ENCODE peak calls at places on chromosomes 13 and 19, in ten cellular contexts. A is left ventricle myocardium inferior; H is colonic mucosa; O is fibroblast of lung; E is CD8-positive, alpha-beta T cell; X is endothelial cell of umbilical vein; R is endodermal cell; L is K562; U is CD8-positive, alpha-beta memory T cell; I is right lobe of liver. C is an unnamed sample.
A peak's percentile ranks its signal among the peaks of the same experiment; 100 is the strongest.

GRCh38 chr13:95530178-95530577 is 22.3 kb upstream of the CLDN10 start:
- DNase-seq in H (no peak), O (peak; percentile 86), I (no peak), L (no peak), R (no peak), X (peak; percentile 92), A (no peak), U (no peak), E (no peak), C (no peak)

GRCh38 chr13:35838356-35838755 is 292.8 kb downstream of the DCLK1 start:
- DNase-seq in R (no peak), L (no peak), A (no peak), H (no peak), O (peak; percentile 96), E (no peak), U (no peak), X (peak; percentile 89), I (no peak), C (no peak)

GRCh38 chr19:45905016-45905415 is 2.6 kb upstream of the MYPOP start:
- DNase-seq in U (no peak), O (no peak), I (no peak), H (no peak), A (no peak), R (no peak), X (no peak), L (no peak), E (no peak), C (no peak)

GRCh38 chr13:46040763-46041162 is 11.8 kb downstream of the ZC3H13 start:
- DNase-seq in H (no peak), R (no peak), I (no peak), A (no peak), U (no peak), O (no peak), E (no peak), X (no peak), L (no peak), C (no peak)

GRCh38 chr13:26707122-26708006 is 53.2 kb downstream of the GPR12 start:
- DNase-seq in R (peak; percentile 88), H (no peak), U (no peak), O (peak; percentile 34), A (no peak), L (peak; percentile 14), E (peak; percentile 60), I (no peak), X (peak; percentile 41), C (peak; percentile 26)

GRCh38 chr13:30787747-30788535 is 52.6 kb downstream of the ALOX5AP start:
- DNase-seq in U (no peak), O (peak; percentile 72), E (no peak), H (no peak), A (no peak), I (no peak), X (no peak), L (no peak), R (no peak), C (no peak)

GRCh38 chr13:23856008-23856750 is 33.0 kb downstream of the MIPEP start:
- DNase-seq in E (no peak), O (no peak), H (no peak), X (no peak), A (no peak), L (no peak), R (no peak), U (no peak), I (no peak), C (no peak)

GRCh38 chr13:103883152-103883551 is 816.9 kb upstream of the SLC10A2 start:
- DNase-seq in O (peak; percentile 96), H (peak; percentile 33), U (no peak), L (no peak), E (no peak), R (peak; percentile 90), X (peak; percentile 95), I (peak; percentile 81), A (peak; percentile 80), C (no peak)

GRCh38 chr19:5397804-5398692 is 57.2 kb upstream of the ZNRF4 start:
- DNase-seq in O (no peak), R (peak; percentile 86), A (no peak), U (no peak), I (no peak), H (no peak), L (peak; percentile 78), E (no peak), X (no peak), C (no peak)

GRCh38 chr13:78611040-78611439 is 7.7 kb upstream of the POU4F1 start:
- DNase-seq in A (no peak), R (no peak), L (no peak), H (no peak), E (no peak), O (no peak), U (no peak), I (no peak), X (no peak), C (no peak)

GRCh38 chr13:98650376-98651107 is 73.6 kb upstream of the STK24 start:
- DNase-seq in H (peak; percentile 95), E (no peak), L (no peak), I (no peak), X (no peak), O (no peak), A (no peak), U (no peak), R (no peak), C (no peak)

GRCh38 chr19:34391813-34392212 is 12.4 kb upstream of the PDCD2L start:
- DNase-seq in U (no peak), O (no peak), X (peak; percentile 14), L (peak; percentile 44), H (no peak), A (no peak), R (no peak), I (no peak), E (no peak), C (no peak)

GRCh38 chr19:51965583-51965982 is 21.1 kb downstream of the ZNF350 start:
- DNase-seq in H (no peak), I (no peak), O (no peak), L (no peak), R (no peak), U (no peak), E (no peak), X (no peak), A (no peak), C (no peak)

GRCh38 chr13:95100525-95101121 is 200.6 kb downstream of the ABCC4 start:
- DNase-seq in O (peak; percentile 82), R (no peak), L (no peak), A (no peak), I (no peak), U (no peak), E (no peak), X (peak; percentile 61), H (no peak), C (no peak)

GRCh38 chr13:101626925-101627555 is 174.6 kb downstream of the ITGBL1 start:
- DNase-seq in R (no peak), E (peak; percentile 51), X (peak; percentile 63), O (no peak), L (no peak), H (no peak), A (no peak), I (no peak), U (peak; percentile 46), C (no peak)

GRCh38 chr13:94033098-94033497 is 446.4 kb downstream of the DCT start:
- DNase-seq in O (no peak), I (no peak), R (no peak), A (no peak), H (no peak), L (no peak), E (no peak), U (no peak), X (no peak), C (no peak)
- H3K4me1 ChIP-seq in O (no peaks in the 10 kb centered on the region), I (no peaks in the 10 kb centered on the region), R (peaks cover 25% of the 10 kb centered on the region), A (peaks cover 22% of the 10 kb centered on the region), H (no peaks in the 10 kb centered on the region), L (no peaks in the 10 kb centered on the region), E (no peaks in the 10 kb centered on the region), U (no peaks in the 10 kb centered on the region), X (no peaks in the 10 kb centered on the region), C (no peaks in the 10 kb centered on the region)

GRCh38 chr13:48492123-48493075 is 40.5 kb downstream of the RCBTB2 start:
- DNase-seq in A (peak; percentile 82), U (peak; percentile 85), R (no peak), H (peak; percentile 56), I (peak; percentile 83), O (no peak), E (peak; percentile 81), L (peak; percentile 26), X (peak; percentile 87), C (peak; percentile 57)

GRCh38 chr13:48493076-48493765 is 39.7 kb downstream of the RCBTB2 start:
- DNase-seq in A (no peak), R (no peak), U (peak; percentile 59), L (no peak), I (no peak), O (no peak), X (peak; percentile 28), E (no peak), H (no peak), C (no peak)

GRCh38 chr13:48490241-48490640 is 42.6 kb downstream of the RCBTB2 start:
- DNase-seq in I (no peak), A (no peak), L (no peak), H (no peak), X (no peak), U (no peak), R (no peak), O (no peak), E (no peak), C (no peak)

GRCh38 chr13:48489666-48490065 is 43.2 kb downstream of the RCBTB2 start:
- DNase-seq in R (no peak), A (no peak), L (no peak), O (no peak), E (no peak), X (no peak), H (no peak), I (no peak), U (no peak), C (no peak)

GRCh38 chr13:48491423-48492122 is 41.3 kb downstream of the RCBTB2 start:
- DNase-seq in H (no peak), X (no peak), R (no peak), E (no peak), A (no peak), I (no peak), O (no peak), U (no peak), L (no peak), C (no peak)
- H3K4me3 ChIP-seq in H (no peak overlapping the region), X (no peak overlapping the region), R (no peak overlapping the region), E (peak overlapping the region; percentile 48), A (peak overlapping the region; percentile 51), I (no peak overlapping the region), O (peak overlapping the region; percentile 36), U (peak overlapping the region; percentile 84), L (no peak overlapping the region), C (peak overlapping the region; percentile 45)

GRCh38 chr13:27956576-27957300 is 12.4 kb downstream of the CDX2 start:
- DNase-seq in O (no peak), U (no peak), X (no peak), R (no peak), E (no peak), I (no peak), A (no peak), H (peak; percentile 31), L (no peak), C (no peak)
- H3K27me3 ChIP-seq in O (peaks cover 46% of the 10 kb centered on the region), U (peaks cover 33% of the 10 kb centered on the region), X (peaks cover 88% of the 10 kb centered on the region), R (peaks cover 100% of the 10 kb centered on the region), E (peaks cover 30% of the 10 kb centered on the region), I (no peaks in the 10 kb centered on the region), A (peaks cover 99% of the 10 kb centered on the region), H (peaks cover 13% of the 10 kb centered on the region), L (peaks cover 2% of the 10 kb centered on the region), C (peaks cover 46% of the 10 kb centered on the region)

GRCh38 chr19:41304706-41305483 is 5.1 kb upstream of the CCDC97 start:
- DNase-seq in R (no peak), U (no peak), I (no peak), O (no peak), L (no peak), H (no peak), A (no peak), E (no peak), X (no peak), C (no peak)
- H3K4me1 ChIP-seq in R (peaks cover 7% of the 10 kb centered on the region), U (peaks cover 99% of the 10 kb centered on the region), I (peaks cover 16% of the 10 kb centered on the region), O (peaks cover 10% of the 10 kb centered on the region), L (peaks cover 12% of the 10 kb centered on the region), H (peaks cover 9% of the 10 kb centered on the region), A (peaks cover 73% of the 10 kb centered on the region), E (peaks cover 96% of the 10 kb centered on the region), X (peaks cover 35% of the 10 kb centered on the region), C (peaks cover 98% of the 10 kb centered on the region)

GRCh38 chr19:8575467-8575997 is 1.7 kb downstream of the MYO1F start:
- DNase-seq in I (no peak), L (peak; percentile 50), R (peak; percentile 65), U (peak; percentile 78), O (peak; percentile 80), E (peak; percentile 78), A (no peak), H (peak; percentile 40), X (no peak), C (peak; percentile 27)
- H3K4me3 ChIP-seq in I (peak overlapping the region; percentile 28), L (no peak overlapping the region), R (no peak overlapping the region), U (peak overlapping the region; percentile 91), O (no peak overlapping the region), E (peak overlapping the region; percentile 57), A (peak overlapping the region; percentile 50), H (peak overlapping the region; percentile 2), X (no peak overlapping the region), C (peak overlapping the region; percentile 78)